ENCODE peak calls at places on chromosomes 3 and 15, in six cellular contexts. J is body of pancreas, O is endothelial cell of umbilical vein, K is A549, A is IMR-90, G is NB4. L is an unnamed sample.

GRCh38 chr15:101017935-101018849 is 99.0 kb downstream of the LRRK1 start:
- DNase-seq in O (peak), J (no peak), K (no peak), G (no peak), A (peak), L (peak)

GRCh38 chr15:59885832-59886231 is 118.3 kb upstream of the FOXB1 start:
- DNase-seq in G (peak), A (no peak), O (no peak), J (peak), K (no peak), L (peak)

GRCh38 chr3:188712257-188712924 is 459.4 kb upstream of the TPRG1 start:
- DNase-seq in A (peak), G (peak), J (no peak), K (no peak), O (peak), L (no peak)

GRCh38 chr3:162390891-162391290 is 894.3 kb downstream of the OTOL1 start:
- DNase-seq in A (peak), O (no peak), J (no peak), G (no peak), K (peak), L (no peak)

GRCh38 chr3:57596495-57597239 is 477 bp downstream of the ARF4 start:
- DNase-seq in J (peak), G (peak), K (peak), A (peak), O (peak), L (peak)

GRCh38 chr3:31077826-31078225 is 183.4 kb upstream of the GADL1 start:
- DNase-seq in K (no peak), O (peak), A (peak), J (no peak), G (no peak), L (no peak)

GRCh38 chr3:67357610-67358458 is 296.6 kb downstream of the SUCLG2 start:
- DNase-seq in J (peak), K (peak), O (peak), G (peak), A (peak), L (no peak)

GRCh38 chr3:70916375-70917055 is 604.1 kb upstream of the MDFIC2 start:
- DNase-seq in G (peak), O (peak), K (no peak), J (no peak), A (peak), L (no peak)

GRCh38 chr3:120450261-120450913 is 405 bp downstream of the FSTL1 start:
- DNase-seq in A (no peak), K (peak), G (peak), O (peak), J (peak), L (peak)

GRCh38 chr3:114022145-114022544 is 34.2 kb downstream of the CCDC191 start:
- DNase-seq in A (no peak), K (no peak), G (no peak), O (no peak), J (no peak), L (no peak)

GRCh38 chr15:73691398-73691797 is 7.2 kb downstream of the CD276 start:
- DNase-seq in A (peak), J (peak), K (no peak), G (peak), O (peak), L (peak)

GRCh38 chr3:188673509-188674239 is 498.1 kb upstream of the TPRG1 start:
- DNase-seq in O (no peak), K (no peak), J (no peak), A (peak), G (no peak), L (no peak)

GRCh38 chr3:183306798-183307671 is 54.0 kb downstream of the B3GNT5 start:
- DNase-seq in K (no peak), G (peak), A (peak), J (peak), O (no peak), L (peak)

GRCh38 chr3:59023612-59024011 is 26.2 kb downstream of the CFAP20DC start:
- DNase-seq in G (no peak), J (no peak), O (no peak), K (no peak), A (no peak), L (no peak)

GRCh38 chr3:59027607-59028006 is 22.2 kb downstream of the CFAP20DC start:
- DNase-seq in O (no peak), G (no peak), K (no peak), A (no peak), J (no peak), L (no peak)
- H3K4me3 ChIP-seq in O (no peak), G (no peak), K (no peak), A (no peak), J (no peak), L (no peak)

DNA sequence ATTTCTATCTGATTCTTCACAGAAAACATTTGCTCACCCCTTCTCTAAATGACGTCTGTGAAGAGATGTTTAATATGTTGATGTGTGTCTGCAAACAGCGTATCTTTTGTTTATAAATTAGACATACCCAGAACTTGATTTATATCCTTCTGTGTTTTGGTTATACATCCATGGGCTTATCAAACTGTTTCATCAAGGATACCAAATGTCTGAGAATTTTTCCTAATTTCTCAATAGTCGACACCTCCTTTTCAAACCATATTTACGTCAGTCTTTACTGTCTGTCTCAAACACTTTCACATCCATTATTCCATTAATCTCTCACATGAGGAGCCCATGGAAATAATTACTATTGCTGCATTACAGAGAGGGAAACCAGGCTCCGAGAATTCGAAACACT is 85.4 kb downstream of the FGF12 start:
- DNase-seq in O (no peak), A (no peak), J (no peak), K (no peak), G (no peak), L (no peak)
- TF ChIP-seq CTCF in O (no peak), A (no peak), J (no peak), K (no peak), G (no peak), L (no peak)

GRCh38 chr15:58442122-58442521 is 10.3 kb downstream of the LIPC start:
- DNase-seq in G (no peak), A (no peak), O (no peak), K (no peak), J (no peak), L (no peak)
- TF ChIP-seq POLR2A in G (no peak), A (no peak), O (no peak), K (no peak), J (no peak), L (no peak)

DNA sequence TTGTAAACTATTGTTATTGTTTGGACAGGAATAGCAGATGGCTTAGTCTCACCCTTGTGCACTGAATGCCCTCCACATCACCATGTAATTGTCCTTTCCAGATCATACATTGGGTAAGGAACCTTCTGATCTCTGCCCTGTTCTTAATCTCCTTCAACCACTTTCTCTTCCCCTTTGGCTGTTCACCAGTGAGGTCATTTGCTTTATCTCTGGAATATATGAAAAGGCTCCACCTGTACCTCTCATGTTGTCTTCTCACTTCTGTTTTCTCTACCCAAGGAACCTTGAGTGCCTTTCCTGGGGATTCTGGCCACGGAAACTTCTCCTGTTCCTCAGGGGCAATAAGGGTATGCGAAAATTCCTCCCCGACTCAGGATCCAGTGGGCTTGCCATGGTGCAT is 28.5 kb downstream of the MCTP2 start:
- DNase-seq in J (no peak), A (no peak), K (no peak), O (no peak), G (no peak), L (no peak)
- H3K4me3 ChIP-seq in J (no peak), A (no peak), K (no peak), O (no peak), G (no peak), L (no peak)

GRCh38 chr15:31302778-31303433 is 23.7 kb upstream of the KLF13 start:
- DNase-seq in K (no peak), A (no peak), G (no peak), J (no peak), O (no peak), L (peak)
- TF ChIP-seq CTCF in K (no peak), A (no peak), G (peak), J (no peak), O (no peak), L (no peak)

GRCh38 chr3:149479621-149480325 is 5.3 kb downstream of the TM4SF4 start:
- DNase-seq in K (no peak), O (peak), G (no peak), J (no peak), A (peak), L (no peak)
- TF ChIP-seq POLR2A in K (no peak), O (no peak), G (no peak), J (no peak), A (no peak), L (no peak)

GRCh38 chr15:80405970-80406369 is 1.8 kb downstream of the ARNT2 start:
- DNase-seq in O (no peak), K (no peak), A (no peak), G (no peak), J (no peak), L (no peak)

GRCh38 chr15:80405554-80405850 is 1.3 kb downstream of the ARNT2 start:
- DNase-seq in K (no peak), G (no peak), J (no peak), A (no peak), O (no peak), L (no peak)

GRCh38 chr15:80404057-80404718 is at the start of gene ARNT2:
- DNase-seq in G (no peak), K (peak), A (peak), O (no peak), J (peak), L (no peak)

GRCh38 chr15:80403712-80404056 is 498 bp upstream of the ARNT2 start:
- DNase-seq in O (no peak), A (no peak), G (no peak), K (peak), J (peak), L (no peak)

DNA sequence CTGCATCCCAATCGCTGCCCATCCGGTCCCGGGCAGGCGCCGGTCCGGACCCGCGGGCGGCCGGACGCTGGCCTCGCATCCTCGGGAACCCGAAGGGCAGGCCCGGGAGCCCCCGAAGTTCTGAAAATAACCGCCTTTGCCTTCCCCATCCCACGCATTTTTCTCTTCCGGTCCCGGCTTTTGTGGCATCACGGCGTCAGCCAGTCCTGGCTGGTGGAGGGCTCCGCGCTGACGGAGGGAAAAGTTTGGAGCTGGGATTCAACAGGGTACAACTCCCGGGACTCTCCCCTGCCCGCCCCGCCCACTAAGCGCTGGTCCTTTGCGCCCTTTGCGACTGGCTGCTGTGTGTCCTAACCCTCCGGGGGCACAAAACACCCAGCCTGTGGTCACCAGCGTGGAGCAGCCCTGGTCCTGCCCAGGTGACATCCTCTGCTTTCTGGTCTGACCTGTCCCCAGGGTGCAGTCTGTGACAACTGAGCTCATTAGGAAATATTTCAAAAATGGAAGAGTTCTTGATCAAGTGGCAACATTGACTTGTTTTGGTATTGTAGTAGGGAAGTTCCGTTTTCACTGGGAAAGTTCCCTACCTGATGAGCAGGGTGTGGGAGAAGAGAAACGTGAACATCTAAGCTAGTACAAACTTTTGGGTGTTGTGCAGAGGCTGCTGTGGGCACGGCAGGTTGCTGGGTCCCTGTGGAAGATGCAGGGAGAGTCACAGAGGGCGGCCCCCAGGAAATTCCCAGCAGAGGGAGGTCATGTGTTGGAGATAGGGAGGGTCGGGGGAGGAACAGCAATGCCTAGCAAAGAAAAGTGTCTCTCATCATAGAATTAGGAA is 754 bp downstream of the ARNT2 start:
- DNase-seq in G (no peak), A (peak), O (no peak), K (peak), J (peak), L (no peak)
- H3K4me3 ChIP-seq in G (no peak), A (peak), O (no peak), K (peak), J (peak), L (no peak)